ENCODE peak calls at places on chromosome 11, in seven cellular contexts. F is epithelial cell of esophagus, I is left cardiac atrium, L is brain pericyte, M is NCI-H510A treated with DMSO at 0.1 percent for 48 hours, Y is NAMALWA, P is adrenal gland. K is an unnamed sample.

GRCh38 chr11:130469181-130469580 is 20.7 kb downstream of the ADAMTS15 start:
- DNase-seq in F (no peak), I (no peak), L (no peak), M (no peak), Y (no peak), P (no peak), K (no peak)

GRCh38 chr11:74702383-74703007 is 28.7 kb downstream of the CHRDL2 start:
- DNase-seq in F (peak), I (peak), L (no peak), M (peak), Y (peak), P (peak), K (peak)

GRCh38 chr11:104798794-104799193 is 99.5 kb downstream of the CASP12 start:
- DNase-seq in F (no peak), I (no peak), L (no peak), M (no peak), Y (peak), P (no peak), K (no peak)

GRCh38 chr11:32100495-32100894 is 9.6 kb downstream of the RCN1 start:
- DNase-seq in F (no peak), I (no peak), L (no peak), M (no peak), Y (no peak), P (no peak), K (no peak)

GRCh38 chr11:34219279-34219678 is 113.8 kb downstream of the NAT10 start:
- DNase-seq in F (no peak), I (no peak), L (no peak), M (no peak), Y (no peak), P (no peak), K (no peak)

GRCh38 chr11:9765320-9766101 is 101.6 kb downstream of the SWAP70 start:
- DNase-seq in F (no peak), I (peak), L (peak), M (peak), Y (no peak), P (peak), K (peak)

GRCh38 chr11:44030276-44030932 is 17.4 kb upstream of the ACCSL start:
- DNase-seq in F (peak), I (peak), L (no peak), M (no peak), Y (no peak), P (peak), K (no peak)

GRCh38 chr11:107457205-107457557 is 444 bp downstream of the CWF19L2 start:
- DNase-seq in F (peak), I (no peak), L (no peak), M (peak), Y (peak), P (no peak), K (no peak)

GRCh38 chr11:122253541-122254317 is 137.7 kb upstream of the BLID start:
- DNase-seq in F (peak), I (no peak), L (no peak), M (no peak), Y (no peak), P (no peak), K (no peak)

GRCh38 chr11:85098996-85099395 is 528.1 kb downstream of the DLG2 start:
- DNase-seq in F (no peak), I (no peak), L (no peak), M (no peak), Y (no peak), P (no peak), K (no peak)

GRCh38 chr11:72758690-72759389 is 6.6 kb upstream of the ARAP1 start:
- DNase-seq in F (no peak), I (peak), L (peak), M (peak), Y (no peak), P (peak), K (no peak)

GRCh38 chr11:104967493-104968364 is 645 bp downstream of the CASP4 start:
- DNase-seq in F (peak), I (no peak), L (no peak), M (peak), Y (no peak), P (no peak), K (peak)

GRCh38 chr11:118923721-118924587 is 1.8 kb downstream of the BCL9L start:
- DNase-seq in F (peak), I (peak), L (no peak), M (no peak), Y (peak), P (no peak), K (no peak)

GRCh38 chr11:10798330-10798980 is 10.3 kb downstream of the EIF4G2 start:
- DNase-seq in F (no peak), I (no peak), L (no peak), M (no peak), Y (peak), P (no peak), K (no peak)

GRCh38 chr11:87840786-87841185 is 334.5 kb downstream of the RAB38 start:
- DNase-seq in F (peak), I (no peak), L (no peak), M (no peak), Y (no peak), P (no peak), K (no peak)

GRCh38 chr11:120974980-120975379 is 48.9 kb upstream of the TBCEL start:
- DNase-seq in F (no peak), I (no peak), L (no peak), M (no peak), Y (no peak), P (no peak), K (no peak)

GRCh38 chr11:64650923-64651523 is 60.0 kb downstream of the SLC22A12 start:
- DNase-seq in F (peak), I (no peak), L (no peak), M (no peak), Y (peak), P (no peak), K (no peak)

GRCh38 chr11:59199546-59200420 is 12.9 kb downstream of the MPEG1 start:
- DNase-seq in F (no peak), I (no peak), L (no peak), M (no peak), Y (no peak), P (no peak), K (no peak)

GRCh38 chr11:1771700-1772099 is 8.0 kb upstream of the CTSD start:
- DNase-seq in F (peak), I (no peak), L (no peak), M (no peak), Y (no peak), P (peak), K (no peak)

GRCh38 chr11:67996622-67997459 is 7.1 kb downstream of the UNC93B1 start:
- DNase-seq in F (peak), I (peak), L (no peak), M (no peak), Y (peak), P (peak), K (no peak)

GRCh38 chr11:120912504-120912903 is 111.4 kb upstream of the TBCEL start:
- DNase-seq in F (peak), I (no peak), L (no peak), M (no peak), Y (peak), P (no peak), K (peak)

GRCh38 chr11:128095459-128096096 is 491.8 kb downstream of the ETS1 start:
- DNase-seq in F (peak), I (no peak), L (no peak), M (no peak), Y (peak), P (no peak), K (no peak)

GRCh38 chr11:75432911-75433321 is at the start of gene KLHL35:
- DNase-seq in F (no peak), I (no peak), L (no peak), M (peak), Y (no peak), P (no peak), K (peak)